ENCODE peak calls at places on chromosome 5, in six cellular contexts. F is right atrium auricular region, D is ovary, V is transverse colon, S is Peyer's patch, X is A549. A is an unnamed sample.

GRCh38 chr5:157130933-157131332 is 11.7 kb downstream of the MED7 start:
- DNase-seq in F (no peak), D (no peak), V (no peak), S (no peak), X (peak), A (no peak)

GRCh38 chr5:71455427-71456361 is at the start of gene BDP1:
- DNase-seq in F (peak), D (peak), V (peak), S (peak), X (peak), A (peak)

GRCh38 chr5:135063511-135064234 is 29.6 kb upstream of the PITX1 start:
- DNase-seq in F (no peak), D (no peak), V (no peak), S (peak), X (no peak), A (no peak)

GRCh38 chr5:18876565-18876964 is 1111.4 kb downstream of the CDH18 start:
- DNase-seq in F (no peak), D (no peak), V (no peak), S (no peak), X (no peak), A (no peak)

GRCh38 chr5:157359350-157359910 is 93.5 kb downstream of the CYFIP2 start:
- DNase-seq in F (peak), D (no peak), V (no peak), S (no peak), X (no peak), A (no peak)

GRCh38 chr5:135208555-135209494 is 174.8 kb upstream of the PITX1 start:
- DNase-seq in F (peak), D (no peak), V (peak), S (no peak), X (peak), A (no peak)

GRCh38 chr5:148828461-148829247 is 2.2 kb downstream of the ADRB2 start:
- DNase-seq in F (no peak), D (no peak), V (no peak), S (no peak), X (no peak), A (no peak)

GRCh38 chr5:155605898-155606297 is 592.3 kb downstream of the KIF4B start:
- DNase-seq in F (no peak), D (no peak), V (no peak), S (no peak), X (no peak), A (no peak)

GRCh38 chr5:91187032-91187431 is 196.1 kb downstream of the ARRDC3 start:
- DNase-seq in F (no peak), D (no peak), V (no peak), S (no peak), X (no peak), A (no peak)

GRCh38 chr5:125220284-125220683 is 473.8 kb upstream of the ZNF608 start:
- DNase-seq in F (no peak), D (no peak), V (no peak), S (no peak), X (no peak), A (no peak)

GRCh38 chr5:75055727-75056144 is 3.4 kb upstream of the GCNT4 start:
- DNase-seq in F (no peak), D (no peak), V (no peak), S (no peak), X (no peak), A (no peak)

GRCh38 chr5:135107101-135107500 is 73.1 kb upstream of the PITX1 start:
- DNase-seq in F (no peak), D (no peak), V (peak), S (peak), X (no peak), A (no peak)

GRCh38 chr5:43674536-43674935 is 71.6 kb downstream of the NNT start:
- DNase-seq in F (no peak), D (no peak), V (no peak), S (no peak), X (no peak), A (no peak)

GRCh38 chr5:53019320-53019719 is 30.2 kb downstream of the ITGA2 start:
- DNase-seq in F (no peak), D (no peak), V (no peak), S (no peak), X (peak), A (no peak)

GRCh38 chr5:107485184-107485583 is 185.6 kb downstream of the EFNA5 start:
- DNase-seq in F (no peak), D (no peak), V (no peak), S (no peak), X (no peak), A (no peak)

GRCh38 chr5:160352308-160352707 is 18.1 kb downstream of the C1QTNF2 start:
- DNase-seq in F (no peak), D (no peak), V (no peak), S (no peak), X (no peak), A (no peak)

GRCh38 chr5:172797800-172798199 is 26.8 kb upstream of the DUSP1 start:
- DNase-seq in F (no peak), D (no peak), V (no peak), S (no peak), X (no peak), A (no peak)

GRCh38 chr5:172796306-172796705 is 25.3 kb upstream of the DUSP1 start:
- DNase-seq in F (no peak), D (no peak), V (no peak), S (no peak), X (no peak), A (no peak)

GRCh38 chr5:172800088-172800551 is 29.1 kb upstream of the DUSP1 start:
- DNase-seq in F (peak), D (no peak), V (peak), S (no peak), X (no peak), A (peak)

GRCh38 chr5:172799416-172799815 is 28.4 kb upstream of the DUSP1 start:
- DNase-seq in F (no peak), D (no peak), V (no peak), S (no peak), X (no peak), A (no peak)

GRCh38 chr5:172798422-172799215 is 27.6 kb upstream of the DUSP1 start:
- DNase-seq in F (peak), D (peak), V (peak), S (no peak), X (peak), A (no peak)
- H3K27ac ChIP-seq in F (peak), D (peak), V (peak), S (peak), X (peak), A (peak)

DNA sequence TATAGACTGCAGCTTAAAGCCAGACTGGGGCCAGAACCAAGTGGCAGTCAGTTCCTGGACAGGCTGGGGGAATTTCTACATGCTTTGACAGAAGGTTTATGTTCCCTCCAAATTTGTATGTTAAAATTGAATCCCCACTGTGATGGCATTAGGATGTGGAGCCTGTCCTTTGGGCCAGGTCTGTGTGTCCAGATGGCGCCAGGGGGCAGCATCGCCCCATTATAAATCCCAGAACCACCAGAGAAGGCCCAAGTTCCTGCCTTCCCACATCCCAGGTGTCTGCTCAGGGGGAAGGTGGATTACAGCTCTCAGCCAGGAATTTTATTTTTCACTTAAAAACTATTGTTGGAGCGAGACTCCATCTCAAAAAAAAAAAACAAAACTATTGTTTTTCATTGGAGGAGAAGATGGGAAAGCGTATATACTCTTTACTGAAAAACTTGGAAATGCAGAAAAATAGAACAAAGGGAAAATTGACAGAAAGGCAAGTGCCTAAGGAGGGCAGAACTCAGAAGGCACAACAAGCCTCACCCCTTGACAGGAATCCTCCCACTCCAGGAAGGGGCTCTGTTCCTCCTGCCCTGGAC is 5.0 kb downstream of the IL3 start:
- DNase-seq in F (no peak), D (no peak), V (peak), S (peak), X (peak), A (peak)
- TF ChIP-seq CTCF in F (no peak), D (no peak), V (peak), S (peak), X (peak), A (peak)

DNA sequence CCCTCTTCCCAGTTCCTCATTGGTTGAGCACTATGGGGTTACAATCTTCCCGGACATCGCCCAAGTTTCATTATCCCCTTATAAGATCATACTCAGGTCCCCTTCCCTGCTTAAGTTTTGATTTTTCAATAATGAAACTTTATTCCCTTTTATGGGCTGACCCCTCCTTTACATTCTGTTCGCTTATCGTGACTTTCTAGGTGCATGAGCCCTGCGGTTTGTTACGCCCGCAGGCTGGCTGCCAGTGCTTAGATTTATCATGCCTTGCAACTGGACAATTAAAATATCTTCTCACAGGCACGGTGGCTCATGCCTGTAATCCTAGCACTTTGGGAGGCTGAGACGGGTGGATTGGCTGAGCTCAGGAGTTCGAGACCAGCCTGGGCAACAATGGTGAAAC is 127.9 kb upstream of the FER start:
- DNase-seq in F (no peak), D (no peak), V (no peak), S (no peak), X (no peak), A (no peak)
- H3K27ac ChIP-seq in F (no peak), D (no peak), V (no peak), S (no peak), X (no peak), A (no peak)

DNA sequence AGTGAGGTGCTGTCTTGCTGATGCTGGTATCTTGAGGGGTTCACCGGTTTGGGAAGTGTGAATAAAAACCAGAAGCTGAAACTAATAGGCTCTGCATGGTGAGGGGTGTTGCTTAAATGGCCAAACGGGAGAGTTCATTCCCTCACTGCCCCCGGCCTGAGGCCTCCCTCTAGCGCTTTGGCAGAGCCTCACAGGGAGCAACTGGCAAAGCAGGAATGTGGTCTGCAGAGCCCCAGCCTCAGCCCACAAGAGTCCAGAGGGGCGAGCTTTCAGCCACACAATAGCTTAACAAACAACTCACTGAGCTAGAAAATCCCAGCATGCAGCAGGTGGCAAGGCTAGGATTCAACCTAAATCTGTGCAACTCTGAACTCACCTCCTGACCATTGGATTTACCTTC is 234.8 kb downstream of the MED10 start:
- DNase-seq in F (no peak), D (no peak), V (no peak), S (no peak), X (no peak), A (no peak)
- TF ChIP-seq CTCF in F (no peak), D (no peak), V (no peak), S (no peak), X (no peak), A (no peak)